ENCODE peak calls at places on chromosomes 11 and 22, in four cellular contexts. One of them, this sample, is unnamed.

GRCh38 chr11:132234878-132235277 is 864.5 kb downstream of the NTM start:
- DNase-seq in ovary: no peak
- DNase-seq in prostate gland: no peak
- DNase-seq in heart right ventricle: no peak
- DNase-seq in this sample: no peak

GRCh38 chr11:118418770-118419169 is 17.4 kb downstream of the ATP5MG start:
- DNase-seq in ovary: no peak
- DNase-seq in prostate gland: no peak
- DNase-seq in heart right ventricle: no peak
- DNase-seq in this sample: no peak

GRCh38 chr11:128279861-128280260 is 307.5 kb downstream of the ETS1 start:
- DNase-seq in ovary: no peak
- DNase-seq in prostate gland: no peak
- DNase-seq in heart right ventricle: no peak
- DNase-seq in this sample: no peak

GRCh38 chr11:97908354-97908753 is 1112.4 kb upstream of the CNTN5 start:
- DNase-seq in ovary: no peak
- DNase-seq in prostate gland: no peak
- DNase-seq in heart right ventricle: no peak
- DNase-seq in this sample: no peak

GRCh38 chr11:7918141-7918540 is 12.9 kb downstream of the OR10A6 start:
- DNase-seq in ovary: no peak
- DNase-seq in prostate gland: no peak
- DNase-seq in heart right ventricle: no peak
- DNase-seq in this sample: no peak

GRCh38 chr11:75303544-75304224 is 47.8 kb downstream of the ARRB1 start:
- DNase-seq in ovary: no peak
- DNase-seq in prostate gland: no peak
- DNase-seq in heart right ventricle: no peak
- DNase-seq in this sample: no peak

GRCh38 chr22:31248138-31248745 is 36.1 kb downstream of the LIMK2 start:
- DNase-seq in ovary: peak; percentile 77
- DNase-seq in prostate gland: peak; percentile 96
- DNase-seq in heart right ventricle: peak; percentile 68
- DNase-seq in this sample: peak; percentile 74

GRCh38 chr22:27518583-27519437 is 282.7 kb downstream of the MN1 start:
- DNase-seq in ovary: no peak
- DNase-seq in prostate gland: no peak
- DNase-seq in heart right ventricle: no peak
- DNase-seq in this sample: no peak

GRCh38 chr22:19526702-19527111 is 2.5 kb upstream of the CLDN5 start:
- DNase-seq in ovary: no peak
- DNase-seq in prostate gland: no peak
- DNase-seq in heart right ventricle: no peak
- DNase-seq in this sample: no peak

GRCh38 chr22:19615867-19616581 is 91.8 kb upstream of the CLDN5 start:
- DNase-seq in ovary: no peak
- DNase-seq in prostate gland: no peak
- DNase-seq in heart right ventricle: no peak
- DNase-seq in this sample: no peak

GRCh38 chr11:75603791-75604736 is 42.0 kb downstream of the SERPINH1 start:
- DNase-seq in ovary: no peak
- DNase-seq in prostate gland: no peak
- DNase-seq in heart right ventricle: no peak
- DNase-seq in this sample: no peak

GRCh38 chr22:22371031-22371541 is 126.5 kb downstream of the VPREB1 start:
- DNase-seq in ovary: no peak
- DNase-seq in prostate gland: no peak
- DNase-seq in heart right ventricle: peak; percentile 38
- DNase-seq in this sample: no peak

GRCh38 chr22:27385261-27385998 is 416.1 kb downstream of the MN1 start:
- DNase-seq in ovary: no peak
- DNase-seq in prostate gland: no peak
- DNase-seq in heart right ventricle: no peak
- DNase-seq in this sample: no peak

GRCh38 chr11:2534131-2534956 is 89.5 kb downstream of the KCNQ1 start:
- DNase-seq in ovary: no peak
- DNase-seq in prostate gland: no peak
- DNase-seq in heart right ventricle: no peak
- DNase-seq in this sample: no peak

GRCh38 chr11:29017941-29018340 is 909.8 kb downstream of the METTL15 start:
- DNase-seq in ovary: no peak
- DNase-seq in prostate gland: no peak
- DNase-seq in heart right ventricle: no peak
- DNase-seq in this sample: no peak

GRCh38 chr22:43483266-43483665 is 71.5 kb downstream of the MPPED1 start:
- DNase-seq in ovary: no peak
- DNase-seq in prostate gland: no peak
- DNase-seq in heart right ventricle: no peak
- DNase-seq in this sample: no peak

GRCh38 chr22:47865626-47866025 is 1103.2 kb downstream of the TBC1D22A start:
- DNase-seq in ovary: no peak
- DNase-seq in prostate gland: no peak
- DNase-seq in heart right ventricle: no peak
- DNase-seq in this sample: no peak

GRCh38 chr11:83310718-83311117 is 24.6 kb upstream of the CCDC90B start:
- DNase-seq in ovary: no peak
- DNase-seq in prostate gland: no peak
- DNase-seq in heart right ventricle: no peak
- DNase-seq in this sample: no peak

GRCh38 chr11:33801821-33802413 is 27.6 kb upstream of the FBXO3 start:
- DNase-seq in ovary: no peak
- DNase-seq in prostate gland: no peak
- DNase-seq in heart right ventricle: no peak
- DNase-seq in this sample: no peak

GRCh38 chr11:109914809-109915653 is 178.2 kb upstream of the ZC3H12C start:
- DNase-seq in ovary: no peak
- DNase-seq in prostate gland: no peak
- DNase-seq in heart right ventricle: no peak
- DNase-seq in this sample: peak; percentile 7

GRCh38 chr11:64583296-64584262 is 7.4 kb upstream of the SLC22A12 start:
- DNase-seq in ovary: no peak
- DNase-seq in prostate gland: no peak
- DNase-seq in heart right ventricle: peak; percentile 31
- DNase-seq in this sample: peak; percentile 30

GRCh38 chr11:44945639-44946038 is 5.0 kb downstream of the TP53I11 start:
- DNase-seq in ovary: no peak
- DNase-seq in prostate gland: no peak
- DNase-seq in heart right ventricle: peak; percentile 70
- DNase-seq in this sample: no peak

GRCh38 chr22:45916515-45916914 is 60.4 kb downstream of the WNT7B start:
- DNase-seq in ovary: no peak
- DNase-seq in prostate gland: no peak
- DNase-seq in heart right ventricle: no peak
- DNase-seq in this sample: no peak

GRCh38 chr11:47403135-47403534 is 5.3 kb upstream of the SLC39A13 start:
- DNase-seq in ovary: no peak
- DNase-seq in prostate gland: no peak
- DNase-seq in heart right ventricle: no peak
- DNase-seq in this sample: no peak

GRCh38 chr11:117547911-117548310 is 220.3 kb downstream of the CEP164 start:
- DNase-seq in ovary: no peak
- DNase-seq in prostate gland: no peak
- DNase-seq in heart right ventricle: no peak
- DNase-seq in this sample: no peak

GRCh38 chr11:93655581-93656255 is 5.8 kb upstream of the CEP295 start:
- DNase-seq in ovary: no peak
- DNase-seq in prostate gland: peak; percentile 49
- DNase-seq in heart right ventricle: no peak
- DNase-seq in this sample: no peak

GRCh38 chr11:95704865-95705264 is 84.7 kb downstream of the FAM76B start:
- DNase-seq in ovary: no peak
- DNase-seq in prostate gland: no peak
- DNase-seq in heart right ventricle: no peak
- DNase-seq in this sample: no peak

GRCh38 chr22:45164217-45165123 is 745 bp downstream of the NUP50 start:
- DNase-seq in ovary: peak; percentile 63
- DNase-seq in prostate gland: no peak
- DNase-seq in heart right ventricle: peak; percentile 40
- DNase-seq in this sample: peak; percentile 20

GRCh38 chr22:31230155-31230870 is 18.2 kb downstream of the LIMK2 start:
- DNase-seq in ovary: no peak
- DNase-seq in prostate gland: no peak
- DNase-seq in heart right ventricle: no peak
- DNase-seq in this sample: peak; percentile 49

GRCh38 chr11:62120001-62120400 is 3.8 kb upstream of the INCENP start:
- DNase-seq in ovary: no peak
- DNase-seq in prostate gland: no peak
- DNase-seq in heart right ventricle: no peak
- DNase-seq in this sample: no peak

GRCh38 chr22:44042822-44043221 is 18.7 kb downstream of the PARVB start:
- DNase-seq in ovary: no peak
- DNase-seq in prostate gland: no peak
- DNase-seq in heart right ventricle: no peak
- DNase-seq in this sample: no peak

GRCh38 chr11:57662893-57663292 is 5.0 kb upstream of the ZDHHC5 start:
- DNase-seq in ovary: no peak
- DNase-seq in prostate gland: no peak
- DNase-seq in heart right ventricle: no peak
- DNase-seq in this sample: no peak

DNA sequence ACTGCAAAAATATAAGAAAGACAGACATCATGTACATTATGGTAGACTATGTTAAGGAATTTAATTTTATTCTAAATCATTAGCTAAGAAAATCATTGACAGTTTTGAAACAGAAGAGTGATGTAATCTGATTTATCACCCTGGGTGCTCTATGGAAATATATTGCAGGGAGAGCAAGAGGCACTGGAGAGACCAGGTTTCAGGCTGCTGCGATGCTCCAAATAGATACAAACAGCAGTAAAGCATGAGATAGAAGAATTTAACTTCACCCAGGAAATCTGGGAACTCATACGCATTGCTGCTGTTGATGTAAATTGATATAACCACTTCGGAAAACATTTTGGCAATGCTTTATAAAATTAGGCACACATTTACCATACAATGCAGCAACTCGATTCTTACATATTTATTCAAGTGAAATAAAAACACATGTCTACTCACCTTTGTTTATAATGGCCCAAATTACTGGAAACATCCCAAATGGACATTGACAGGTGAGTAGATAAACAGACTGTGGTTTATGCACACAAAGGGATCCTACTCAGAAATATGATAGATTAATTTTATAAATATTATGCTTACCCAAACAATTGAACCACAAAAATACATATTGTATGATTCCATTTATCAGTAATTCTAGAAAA is 535.1 kb upstream of the CHORDC1 start:
- DNase-seq in ovary: no peak
- DNase-seq in prostate gland: no peak
- DNase-seq in heart right ventricle: no peak
- DNase-seq in this sample: no peak
- H3K27ac ChIP-seq in ovary: no peak overlapping the region
- H3K27ac ChIP-seq in prostate gland: no peak overlapping the region
- H3K27ac ChIP-seq in heart right ventricle: no peak overlapping the region
- H3K27ac ChIP-seq in this sample: no peak overlapping the region

DNA sequence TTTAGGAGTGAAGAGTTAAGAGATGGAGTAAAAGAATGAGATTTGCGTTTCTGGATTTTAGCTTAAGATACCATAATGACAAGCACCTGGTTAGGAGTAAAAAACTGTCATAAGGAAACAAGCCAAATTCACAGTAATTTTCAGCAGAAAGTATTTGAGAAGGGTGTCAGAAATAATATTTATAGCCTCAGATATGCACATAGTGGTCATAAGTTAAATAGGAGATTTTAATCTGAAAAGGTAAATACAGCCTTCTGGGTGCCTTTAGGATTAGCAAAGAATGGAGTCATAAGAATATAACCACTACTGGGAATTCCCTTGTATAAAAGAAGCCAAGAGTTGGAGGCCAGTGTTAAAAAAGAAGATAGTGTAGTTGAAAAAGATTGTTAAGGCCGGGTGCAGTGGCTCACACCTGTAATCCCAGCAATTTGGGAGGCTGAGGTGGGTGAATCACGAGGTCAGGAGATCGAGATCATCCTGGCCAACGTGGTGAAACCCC is 160.1 kb downstream of the SWAP70 start:
- DNase-seq in ovary: no peak
- DNase-seq in prostate gland: no peak
- DNase-seq in heart right ventricle: no peak
- DNase-seq in this sample: no peak
- H3K27ac ChIP-seq in ovary: no peak overlapping the region
- H3K27ac ChIP-seq in prostate gland: no peak overlapping the region
- H3K27ac ChIP-seq in heart right ventricle: no peak overlapping the region
- H3K27ac ChIP-seq in this sample: no peak overlapping the region

GRCh38 chr11:10302744-10303557 is 1.9 kb upstream of the ADM start:
- DNase-seq in ovary: peak; percentile 92
- DNase-seq in prostate gland: peak; percentile 92
- DNase-seq in heart right ventricle: peak; percentile 87
- DNase-seq in this sample: peak; percentile 93

GRCh38 chr11:10303558-10304363 is 1.1 kb upstream of the ADM start:
- DNase-seq in ovary: no peak
- DNase-seq in prostate gland: peak; percentile 60
- DNase-seq in heart right ventricle: peak; percentile 32
- DNase-seq in this sample: peak; percentile 30

GRCh38 chr11:10301656-10302293 is 3.1 kb upstream of the ADM start:
- DNase-seq in ovary: no peak
- DNase-seq in prostate gland: no peak
- DNase-seq in heart right ventricle: no peak
- DNase-seq in this sample: no peak

GRCh38 chr11:10304495-10305261 is at the start of gene ADM:
- DNase-seq in ovary: peak; percentile 89
- DNase-seq in prostate gland: peak; percentile 93
- DNase-seq in heart right ventricle: peak; percentile 90
- DNase-seq in this sample: peak; percentile 78

DNA sequence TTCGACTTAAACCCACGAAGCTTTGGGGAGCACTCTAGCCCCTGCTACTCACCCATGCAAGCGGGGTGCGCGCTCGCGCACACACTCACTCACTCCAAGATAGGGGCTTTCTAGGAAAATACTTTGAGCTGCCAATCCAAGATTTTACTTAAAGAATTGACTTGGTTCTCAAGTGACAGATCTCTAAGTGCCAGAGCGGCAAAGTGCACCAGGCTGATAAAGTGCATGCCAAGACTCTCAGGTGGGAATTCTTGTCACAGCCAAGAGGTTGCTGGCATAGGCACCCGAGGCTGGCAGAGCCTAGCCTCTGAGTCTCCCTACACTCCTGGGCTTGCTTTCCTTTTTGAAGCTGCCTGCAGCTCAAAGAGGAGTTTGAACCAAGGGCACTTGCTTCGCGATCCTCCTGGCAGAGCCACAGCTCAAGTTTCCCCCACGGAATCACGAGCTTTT is 2.6 kb upstream of the ADM start:
- DNase-seq in ovary: no peak
- DNase-seq in prostate gland: no peak
- DNase-seq in heart right ventricle: no peak
- DNase-seq in this sample: no peak
- H3K27ac ChIP-seq in ovary: peak overlapping the region; percentile 94
- H3K27ac ChIP-seq in prostate gland: peak overlapping the region; percentile 96
- H3K27ac ChIP-seq in heart right ventricle: peak overlapping the region; percentile 90
- H3K27ac ChIP-seq in this sample: peak overlapping the region; percentile 93

DNA sequence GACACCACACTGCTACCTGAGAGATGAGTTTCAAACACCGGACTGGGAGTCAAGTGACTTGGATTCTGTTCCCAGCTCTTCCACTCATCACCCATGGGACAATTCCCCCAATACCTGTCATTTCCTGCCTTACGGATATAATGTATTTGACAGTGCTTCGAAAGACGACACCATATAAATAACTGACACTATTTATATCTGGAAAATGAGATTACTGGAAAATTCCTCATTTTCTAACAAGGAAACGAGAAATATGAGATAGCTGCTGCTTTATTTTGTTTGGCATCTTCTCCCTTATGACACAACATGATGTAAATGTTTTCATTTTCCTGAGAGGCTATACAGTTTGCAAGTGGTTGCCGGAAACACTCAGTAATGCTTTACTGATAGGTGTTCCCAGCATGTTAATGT is 8.6 kb downstream of the HSCB start:
- DNase-seq in ovary: no peak
- DNase-seq in prostate gland: no peak
- DNase-seq in heart right ventricle: no peak
- DNase-seq in this sample: no peak
- H3K27ac ChIP-seq in ovary: no peak overlapping the region
- H3K27ac ChIP-seq in prostate gland: no peak overlapping the region
- H3K27ac ChIP-seq in heart right ventricle: no peak overlapping the region
- H3K27ac ChIP-seq in this sample: no peak overlapping the region